ENCODE peak calls at places on chromosomes 5 and 9, in eight cellular contexts. T is D341Med, H is type B pancreatic cell, L is AG09309, I is NCI-H524 treated with DMSO at 0.1 percent for 48 hours, B is amniotic epithelial cell, X is T-cell, E is heart left ventricle. P is an unnamed sample.

GRCh38 chr5:35777358-35778087 is 79.2 kb upstream of the IL7R start:
- DNase-seq in H (no peak), X (peak; percentile 63), B (peak; percentile 85), T (peak; percentile 20), E (no peak), I (peak; percentile 17), L (peak; percentile 66), P (peak; percentile 88)

GRCh38 chr5:78557601-78558000 is 91.0 kb downstream of the LHFPL2 start:
- DNase-seq in H (no peak), T (no peak), L (no peak), I (no peak), X (no peak), B (no peak), E (no peak), P (no peak)

GRCh38 chr5:153623906-153624765 is 133.7 kb downstream of the GRIA1 start:
- DNase-seq in L (no peak), X (no peak), H (no peak), B (peak; percentile 11), T (no peak), E (no peak), I (no peak), P (peak; percentile 34)

GRCh38 chr9:9846538-9846937 is 766.3 kb downstream of the PTPRD start:
- DNase-seq in B (no peak), L (no peak), X (no peak), E (no peak), I (no peak), T (no peak), H (no peak), P (no peak)

GRCh38 chr5:162638849-162639248 is 571.3 kb downstream of the GABRG2 start:
- DNase-seq in X (no peak), E (no peak), I (no peak), T (no peak), L (no peak), B (no peak), H (no peak), P (no peak)

GRCh38 chr5:18792145-18792544 is 1157.9 kb downstream of the TAF11L14 start:
- DNase-seq in E (no peak), H (no peak), I (no peak), B (no peak), X (no peak), L (no peak), T (no peak), P (peak; percentile 20)

GRCh38 chr9:75148551-75148950 is 60.2 kb downstream of the OSTF1 start:
- DNase-seq in I (no peak), T (no peak), B (peak; percentile 76), L (peak; percentile 82), X (no peak), E (no peak), H (no peak), P (peak; percentile 96)

GRCh38 chr5:126248611-126249010 is 174.6 kb upstream of the GRAMD2B start:
- DNase-seq in L (no peak), B (no peak), T (no peak), I (no peak), H (no peak), E (no peak), X (no peak), P (no peak)

GRCh38 chr9:106875548-106875947 is 12.6 kb downstream of the ZNF462 start:
- DNase-seq in X (no peak), E (no peak), L (no peak), H (no peak), I (no peak), B (no peak), T (no peak), P (no peak)

GRCh38 chr9:98856982-98857381 is 49.5 kb downstream of the GALNT12 start:
- DNase-seq in E (no peak), T (no peak), B (peak; percentile 70), I (no peak), H (no peak), L (peak; percentile 91), X (no peak), P (peak; percentile 14)

GRCh38 chr9:127664678-127665507 is 41.9 kb upstream of the CFAP157 start:
- DNase-seq in B (no peak), X (no peak), L (peak; percentile 28), T (peak; percentile 58), I (no peak), H (no peak), E (no peak), P (peak; percentile 39)

GRCh38 chr5:127068771-127069330 is 4.5 kb downstream of the C5orf63 start:
- DNase-seq in E (peak; percentile 55), H (no peak), I (no peak), B (peak; percentile 32), T (no peak), L (no peak), X (no peak), P (peak; percentile 71)

GRCh38 chr5:62341783-62342475 is 35.9 kb downstream of the KIF2A start:
- DNase-seq in L (no peak), E (no peak), X (no peak), B (no peak), T (no peak), H (no peak), I (no peak), P (no peak)

GRCh38 chr5:113965225-113965624 is 396.6 kb upstream of the KCNN2 start:
- DNase-seq in B (no peak), E (no peak), I (no peak), X (no peak), H (no peak), T (no peak), L (no peak), P (no peak)

GRCh38 chr5:112977440-112977861 is 853 bp downstream of the DCP2 start:
- DNase-seq in B (peak; percentile 19), L (no peak), T (no peak), E (no peak), I (no peak), H (no peak), X (no peak), P (peak; percentile 22)

GRCh38 chr9:126439402-126439765 is 112.8 kb downstream of the MVB12B start:
- DNase-seq in L (peak; percentile 37), I (no peak), T (no peak), E (no peak), X (no peak), B (peak; percentile 77), H (no peak), P (peak; percentile 83)

GRCh38 chr5:178118345-178118744 is 5.0 kb downstream of the N4BP3 start:
- DNase-seq in H (no peak), T (no peak), I (no peak), X (no peak), L (no peak), B (no peak), E (peak; percentile 62), P (no peak)

GRCh38 chr9:14511452-14511851 is 181.8 kb downstream of the ZDHHC21 start:
- DNase-seq in H (no peak), E (no peak), I (no peak), L (no peak), T (no peak), X (no peak), B (no peak), P (peak; percentile 22)

GRCh38 chr5:54673523-54674225 is 156.1 kb downstream of the SNX18 start:
- DNase-seq in B (peak; percentile 70), I (no peak), T (no peak), E (peak; percentile 51), H (no peak), X (peak; percentile 15), L (no peak), P (peak; percentile 89)

GRCh38 chr9:87180361-87180760 is 233.1 kb upstream of the GAS1 start:
- DNase-seq in T (no peak), X (no peak), I (no peak), L (no peak), B (no peak), E (no peak), H (no peak), P (no peak)

GRCh38 chr9:70494221-70494620 is 79.8 kb upstream of the KLF9 start:
- DNase-seq in X (no peak), B (no peak), T (no peak), H (no peak), L (no peak), I (no peak), E (no peak), P (no peak)

GRCh38 chr9:104256031-104256709 is 162.1 kb downstream of the SMC2 start:
- DNase-seq in T (no peak), H (no peak), I (no peak), L (no peak), E (no peak), X (no peak), B (peak; percentile 13), P (peak; percentile 42)

GRCh38 chr5:97182571-97183099 is 412 bp downstream of the RIOK2 start:
- DNase-seq in X (no peak), L (no peak), I (no peak), B (peak; percentile 7), T (peak; percentile 20), H (no peak), E (no peak), P (peak; percentile 61)

GRCh38 chr9:128911529-128912035 is 9.2 kb upstream of the PHYHD1 start:
- DNase-seq in X (no peak), L (no peak), E (peak; percentile 92), B (no peak), H (no peak), I (no peak), T (no peak), P (peak; percentile 44)

GRCh38 chr5:173689713-173690360 is 73.4 kb upstream of the BOD1 start:
- DNase-seq in I (no peak), B (no peak), H (no peak), L (no peak), X (no peak), E (no peak), T (no peak), P (no peak)